ENCODE peak calls at places on chromosomes 11 and 22, in nine cellular contexts. N is left lung; V is posterior cingulate gyrus; X is activated CD4-positive, alpha-beta T cell treated with anti-CD3 and anti-CD28 coated beads for 36 hours; P is adrenal gland; Z is AG04450; E is activated effector memory CD4-positive, alpha-beta T cell treated with anti-CD3 and anti-CD28 coated beads, Interleukin-2, amount 50 U/mL, for 16 hours; R is DMS153; S is HuH-7. B is an unnamed sample.

GRCh38 chr11:22792497-22792896 is 37.1 kb downstream of the SVIP start:
- DNase-seq in N (no peak), V (peak), X (no peak), P (no peak), Z (no peak), E (no peak), R (no peak), S (peak), B (no peak)

GRCh38 chr22:35421121-35421520 is 21.2 kb downstream of the MCM5 start:
- DNase-seq in N (no peak), V (no peak), X (no peak), P (no peak), Z (no peak), E (no peak), R (no peak), S (no peak), B (no peak)

GRCh38 chr11:122743949-122744876 is 88.7 kb downstream of the UBASH3B start:
- DNase-seq in N (peak), V (no peak), X (peak), P (no peak), Z (no peak), E (peak), R (no peak), S (no peak), B (peak)

GRCh38 chr22:38674888-38675287 is 6.9 kb upstream of the TOMM22 start:
- DNase-seq in N (no peak), V (no peak), X (no peak), P (no peak), Z (no peak), E (no peak), R (no peak), S (no peak), B (no peak)

GRCh38 chr11:102561636-102562035 is 31.1 kb upstream of the MMP7 start:
- DNase-seq in N (no peak), V (no peak), X (no peak), P (no peak), Z (no peak), E (no peak), R (no peak), S (no peak), B (no peak)

GRCh38 chr22:44723801-44724200 is 21.8 kb downstream of the PRR5 start:
- DNase-seq in N (no peak), V (no peak), X (no peak), P (no peak), Z (no peak), E (no peak), R (no peak), S (peak), B (no peak)

GRCh38 chr22:31173386-31174145 is 13.6 kb downstream of the RNF185 start:
- DNase-seq in N (no peak), V (no peak), X (peak), P (no peak), Z (peak), E (no peak), R (no peak), S (no peak), B (no peak)

GRCh38 chr11:10638285-10638684 is 55.3 kb downstream of the IRAG1 start:
- DNase-seq in N (no peak), V (no peak), X (no peak), P (no peak), Z (no peak), E (no peak), R (no peak), S (no peak), B (peak)

GRCh38 chr11:61683961-61684869 is 4.0 kb downstream of the DAGLA start:
- DNase-seq in N (no peak), V (no peak), X (peak), P (no peak), Z (no peak), E (peak), R (no peak), S (no peak), B (no peak)

GRCh38 chr22:46193898-46194310 is 43.6 kb downstream of the PPARA start:
- DNase-seq in N (no peak), V (no peak), X (no peak), P (no peak), Z (no peak), E (no peak), R (no peak), S (peak), B (no peak)

GRCh38 chr11:121534131-121535093 is 81.6 kb upstream of the SORL1-AS1 start:
- DNase-seq in N (no peak), V (no peak), X (no peak), P (no peak), Z (no peak), E (no peak), R (peak), S (no peak), B (no peak)

GRCh38 chr22:23268877-23269276 is 88.6 kb downstream of the BCR start:
- DNase-seq in N (no peak), V (no peak), X (no peak), P (no peak), Z (no peak), E (no peak), R (no peak), S (no peak), B (no peak)

GRCh38 chr22:28349114-28349513 is 330.5 kb downstream of the TTC28 start:
- DNase-seq in N (no peak), V (no peak), X (no peak), P (no peak), Z (no peak), E (no peak), R (no peak), S (no peak), B (no peak)

GRCh38 chr11:62792193-62792575 is 378 bp upstream of the TMEM223 start:
- DNase-seq in N (no peak), V (no peak), X (peak), P (peak), Z (no peak), E (no peak), R (no peak), S (no peak), B (no peak)

GRCh38 chr11:36376315-36376887 is 80.3 kb downstream of the PRR5L start:
- DNase-seq in N (peak), V (no peak), X (peak), P (peak), Z (no peak), E (peak), R (no peak), S (no peak), B (no peak)

GRCh38 chr11:43852057-43852636 is 28.5 kb upstream of the ALKBH3 start:
- DNase-seq in N (peak), V (peak), X (peak), P (peak), Z (peak), E (peak), R (peak), S (peak), B (peak)

GRCh38 chr11:127919206-127920000 is 668.0 kb downstream of the ETS1 start:
- DNase-seq in N (no peak), V (no peak), X (peak), P (no peak), Z (peak), E (no peak), R (no peak), S (no peak), B (no peak)

GRCh38 chr11:112025682-112026081 is 474 bp downstream of the DLAT start:
- DNase-seq in N (no peak), V (no peak), X (no peak), P (no peak), Z (no peak), E (no peak), R (no peak), S (no peak), B (no peak)

GRCh38 chr11:9714540-9714939 is 50.7 kb downstream of the SWAP70 start:
- DNase-seq in N (no peak), V (no peak), X (no peak), P (no peak), Z (no peak), E (no peak), R (no peak), S (no peak), B (no peak)